ENCODE peak calls at places on chromosomes 3 and 15, in four cellular contexts. H is HTR-8/SVneo, K is posterior vena cava, S is esophagus squamous epithelium. Q is an unnamed sample.

GRCh38 chr15:59594493-59594942 is 17.1 kb upstream of the GCNT3 start:
- DNase-seq in H (no peak), K (no peak), S (no peak), Q (no peak)

GRCh38 chr15:71103102-71103676 is 12.1 kb upstream of the THSD4 start:
- DNase-seq in H (peak), K (no peak), S (no peak), Q (no peak)

GRCh38 chr3:197926418-197926817 is 23.6 kb upstream of the RPL35A start:
- DNase-seq in H (no peak), K (no peak), S (no peak), Q (no peak)

GRCh38 chr3:153330891-153331290 is 168.9 kb downstream of the RAP2B start:
- DNase-seq in H (no peak), K (no peak), S (no peak), Q (no peak)

GRCh38 chr15:63990449-63990848 is 55.8 kb downstream of the DAPK2 start:
- DNase-seq in H (no peak), K (peak), S (no peak), Q (no peak)

GRCh38 chr15:69742361-69742760 is 289.7 kb downstream of the RPLP1 start:
- DNase-seq in H (no peak), K (no peak), S (no peak), Q (no peak)

GRCh38 chr3:82347585-82347984 is 586.1 kb upstream of the GBE1 start:
- DNase-seq in H (no peak), K (no peak), S (no peak), Q (no peak)

GRCh38 chr3:56145410-56145809 is 322.9 kb downstream of the ERC2 start:
- DNase-seq in H (no peak), K (no peak), S (no peak), Q (no peak)

GRCh38 chr3:134600166-134600670 is 50.6 kb downstream of the KY start:
- DNase-seq in H (no peak), K (no peak), S (no peak), Q (no peak)

GRCh38 chr15:82122754-82123400 is 77.1 kb upstream of the MEX3B start:
- DNase-seq in H (peak), K (peak), S (no peak), Q (no peak)

GRCh38 chr15:77983708-77984445 is 93.6 kb downstream of the TBC1D2B start:
- DNase-seq in H (no peak), K (peak), S (no peak), Q (no peak)

GRCh38 chr3:182327196-182327681 is 466.1 kb upstream of the ATP11B start:
- DNase-seq in H (peak), K (no peak), S (no peak), Q (no peak)

GRCh38 chr3:188230962-188231361 is 77.0 kb downstream of the LPP start:
- DNase-seq in H (peak), K (no peak), S (no peak), Q (no peak)

GRCh38 chr3:171383206-171384018 is 76.8 kb downstream of the TNIK start:
- DNase-seq in H (no peak), K (no peak), S (no peak), Q (no peak)

GRCh38 chr3:108489776-108490175 is 20.6 kb downstream of the MYH15 start:
- DNase-seq in H (peak), K (no peak), S (no peak), Q (no peak)

GRCh38 chr3:170355738-170356595 is 1.5 kb upstream of the SKIL start:
- DNase-seq in H (no peak), K (no peak), S (peak), Q (peak)

GRCh38 chr3:43102773-43103480 is 3.0 kb downstream of the POMGNT2 start:
- DNase-seq in H (no peak), K (no peak), S (no peak), Q (no peak)

GRCh38 chr15:67097893-67098740 is 32.7 kb downstream of the SMAD3 start:
- DNase-seq in H (no peak), K (peak), S (no peak), Q (no peak)

GRCh38 chr3:180319461-180319860 is 282.5 kb upstream of the TTC14 start:
- DNase-seq in H (no peak), K (no peak), S (no peak), Q (no peak)

GRCh38 chr3:8458711-8459110 is 42.9 kb upstream of the LMCD1 start:
- DNase-seq in H (no peak), K (peak), S (no peak), Q (no peak)

GRCh38 chr3:194675081-194675640 is 3.2 kb upstream of the LSG1 start:
- DNase-seq in H (no peak), K (no peak), S (no peak), Q (no peak)

GRCh38 chr3:159266779-159267178 is 464.9 kb downstream of the MFSD1 start:
- DNase-seq in H (peak), K (no peak), S (no peak), Q (no peak)

GRCh38 chr15:69414702-69415161 is 583 bp downstream of the KIF23 start:
- DNase-seq in H (peak), K (peak), S (no peak), Q (peak)

GRCh38 chr15:74951006-74951405 is 5.6 kb downstream of the RPP25 start:
- DNase-seq in H (no peak), K (no peak), S (no peak), Q (no peak)

GRCh38 chr3:4828279-4829030 is 150.8 kb upstream of the BHLHE40 start:
- DNase-seq in H (no peak), K (peak), S (no peak), Q (no peak)

GRCh38 chr3:32959370-32959769 is 7.9 kb downstream of the CCR4 start:
- DNase-seq in H (no peak), K (peak), S (no peak), Q (no peak)

GRCh38 chr3:28745436-28745835 is 396.8 kb upstream of the AZI2 start:
- DNase-seq in H (peak), K (no peak), S (no peak), Q (peak)

GRCh38 chr3:175392653-175393052 is 533.5 kb downstream of the NAALADL2 start:
- DNase-seq in H (peak), K (no peak), S (no peak), Q (no peak)

GRCh38 chr15:20386198-20386597 is 155.4 kb downstream of the GOLGA6L6 start:
- DNase-seq in H (no peak), K (no peak), S (no peak), Q (no peak)

GRCh38 chr3:188106898-188107684 is 46.9 kb upstream of the LPP start:
- DNase-seq in H (no peak), K (no peak), S (no peak), Q (no peak)

GRCh38 chr3:40975711-40976121 is 223.6 kb upstream of the CTNNB1 start:
- DNase-seq in H (no peak), K (no peak), S (no peak), Q (peak)

GRCh38 chr3:3134750-3135448 is 8.2 kb downstream of the TRNT1 start:
- DNase-seq in H (no peak), K (no peak), S (no peak), Q (no peak)

GRCh38 chr3:59655616-59656015 is 605.8 kb upstream of the CFAP20DC start:
- DNase-seq in H (no peak), K (no peak), S (no peak), Q (no peak)